ENCODE peak calls at places on chromosomes 4 and X, in eight cellular contexts. Q, A, X, S, L, J, N and B are unnamed samples.

GRCh38 chr4:7781993-7782392 is 157.7 kb downstream of the AFAP1 start:
- DNase-seq in J (no peak), L (no peak), N (no peak), S (no peak), Q (no peak), X (peak), A (no peak), B (no peak)

GRCh38 chrX:11792461-11793421 is 34.7 kb downstream of the MSL3 start:
- DNase-seq in Q (no peak), X (peak), N (no peak), J (peak), S (peak), L (no peak), A (peak), B (peak)

GRCh38 chr4:92646826-92647225 is 343.1 kb downstream of the GRID2 start:
- DNase-seq in A (no peak), J (no peak), L (no peak), N (no peak), Q (no peak), S (no peak), X (no peak), B (no peak)

GRCh38 chr4:186297013-186297645 is 31.1 kb downstream of the F11 start:
- DNase-seq in N (no peak), J (peak), A (peak), S (no peak), X (no peak), Q (peak), L (no peak), B (no peak)

GRCh38 chrX:70434914-70435586 is 9.6 kb upstream of the DLG3 start:
- DNase-seq in L (no peak), A (no peak), N (no peak), J (no peak), X (no peak), Q (no peak), S (no peak), B (no peak)

GRCh38 chr4:112284662-112285411 is 867 bp downstream of the TIFA start:
- DNase-seq in S (peak), N (no peak), J (no peak), A (peak), Q (no peak), L (peak), X (peak), B (no peak)

GRCh38 chr4:175790067-175790466 is 22.0 kb downstream of the GPM6A start:
- DNase-seq in S (no peak), J (no peak), A (no peak), Q (no peak), L (no peak), X (no peak), N (no peak), B (no peak)

GRCh38 chrX:72028701-72029470 is 102.8 kb downstream of the RTL5 start:
- DNase-seq in X (no peak), N (no peak), Q (no peak), S (no peak), A (no peak), L (no peak), J (no peak), B (no peak)

GRCh38 chr4:133868856-133869255 is 332.7 kb downstream of the PABPC4L start:
- DNase-seq in N (no peak), L (no peak), S (no peak), X (no peak), J (no peak), Q (no peak), A (no peak), B (no peak)

GRCh38 chrX:101986571-101986970 is 54.7 kb upstream of the ZMAT1 start:
- DNase-seq in L (no peak), Q (no peak), X (no peak), S (no peak), J (no peak), A (no peak), N (no peak), B (no peak)

GRCh38 chr4:146960634-146961033 is 15.0 kb upstream of the TTC29 start:
- DNase-seq in N (no peak), L (no peak), J (no peak), S (no peak), X (no peak), A (no peak), Q (no peak), B (no peak)

GRCh38 chrX:30241724-30242415 is at the start of gene MAGEB4:
- DNase-seq in L (no peak), J (no peak), X (no peak), Q (no peak), N (no peak), A (no peak), S (no peak), B (no peak)

GRCh38 chr4:76641351-76641750 is 206.3 kb downstream of the SHROOM3 start:
- DNase-seq in N (no peak), J (no peak), A (no peak), Q (no peak), X (no peak), S (no peak), L (no peak), B (no peak)

GRCh38 chrX:118231464-118231863 is 114.4 kb upstream of the WDR44 start:
- DNase-seq in A (no peak), S (no peak), Q (no peak), N (no peak), X (no peak), L (no peak), J (no peak), B (no peak)

GRCh38 chr4:40672528-40673522 is 43.2 kb upstream of the RBM47 start:
- DNase-seq in J (peak), S (no peak), L (peak), N (no peak), Q (peak), X (peak), A (no peak), B (no peak)

GRCh38 chrX:39633293-39633692 is 464.5 kb downstream of the BCOR start:
- DNase-seq in A (no peak), S (no peak), N (no peak), J (no peak), Q (no peak), L (no peak), X (no peak), B (no peak)

GRCh38 chr4:8201341-8201781 is 2.3 kb downstream of the SH3TC1 start:
- DNase-seq in N (no peak), J (no peak), L (peak), Q (no peak), S (no peak), A (peak), X (no peak), B (no peak)

GRCh38 chrX:19599253-19599652 is 83.9 kb upstream of the MAP3K15 start:
- DNase-seq in S (no peak), L (no peak), A (no peak), N (no peak), J (no peak), X (no peak), Q (no peak), B (no peak)

GRCh38 chr4:80495847-80496246 is 160.3 kb downstream of the CFAP299 start:
- DNase-seq in X (no peak), L (no peak), Q (no peak), J (no peak), A (no peak), S (no peak), N (no peak), B (no peak)

GRCh38 chr4:80498725-80499124 is 163.2 kb downstream of the CFAP299 start:
- DNase-seq in Q (no peak), A (no peak), S (no peak), N (no peak), L (no peak), X (no peak), J (no peak), B (no peak)

DNA sequence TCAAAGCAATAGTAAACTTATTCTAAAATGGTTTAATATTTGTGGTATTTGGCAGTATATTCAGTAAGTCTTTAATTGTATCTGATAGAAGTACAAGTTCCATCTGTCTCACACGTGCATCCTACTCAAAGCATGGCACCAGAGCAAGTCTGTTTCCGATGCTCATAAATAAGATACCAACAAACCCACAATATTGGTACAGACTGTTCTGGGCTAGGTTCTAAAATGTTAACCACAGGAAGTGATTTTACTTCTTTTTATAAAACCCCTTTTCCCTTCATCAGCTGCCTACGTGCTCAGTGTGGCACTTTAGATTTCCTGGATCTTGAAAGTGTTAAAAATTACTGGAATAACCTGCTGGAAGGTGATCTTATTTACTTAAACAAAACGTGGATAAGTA is 165.1 kb downstream of the CFAP299 start:
- DNase-seq in J (no peak), X (no peak), L (no peak), S (no peak), N (no peak), A (peak), Q (no peak), B (no peak)
- H3K4me3 ChIP-seq in J (no peak), X (no peak), L (no peak), S (no peak), N (no peak), A (no peak), Q (no peak), B (no peak)

DNA sequence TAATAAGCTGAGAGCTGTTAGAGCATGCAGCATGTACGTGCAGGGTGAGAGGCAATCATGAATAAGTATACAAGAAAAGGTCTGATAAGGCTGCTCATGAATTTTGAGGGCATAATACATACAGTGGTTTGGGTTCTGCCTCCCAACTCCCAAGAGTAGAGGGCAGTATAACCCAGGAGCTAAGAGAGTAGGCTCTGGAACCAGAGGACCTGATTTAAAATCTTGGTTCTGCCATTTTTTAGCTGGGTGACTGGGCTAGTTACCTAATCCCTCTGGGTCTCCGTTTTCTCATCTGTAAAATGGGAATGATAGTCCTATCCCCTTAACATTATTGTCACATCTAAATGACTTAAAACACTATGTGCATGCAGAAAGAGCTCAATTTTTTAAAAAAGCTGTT is 85.3 kb downstream of the LNX1 start:
- DNase-seq in N (no peak), J (no peak), X (no peak), S (no peak), L (no peak), Q (no peak), A (no peak), B (no peak)
- TF ChIP-seq CTCF in N (no peak), J (no peak), X (no peak), S (no peak), L (no peak), Q (peak), A (peak), B (no peak)

GRCh38 chr4:88043586-88044340 is 36.3 kb downstream of the PKD2 start:
- DNase-seq in N (no peak), L (no peak), S (no peak), Q (no peak), A (no peak), J (no peak), X (no peak), B (no peak)
- H3K27ac ChIP-seq in N (no peak), L (no peak), S (no peak), Q (no peak), A (no peak), J (no peak), X (no peak), B (no peak)

GRCh38 chr4:24137963-24138601 is 248.2 kb upstream of the PPARGC1A start:
- DNase-seq in J (no peak), L (peak), A (no peak), N (no peak), Q (no peak), X (no peak), S (peak), B (no peak)
- H3K4me3 ChIP-seq in J (no peak), L (no peak), A (no peak), N (no peak), Q (no peak), X (no peak), S (no peak), B (no peak)

GRCh38 chr4:66972087-66972486 is 573.2 kb downstream of the CENPC start:
- DNase-seq in Q (no peak), A (no peak), L (no peak), S (no peak), N (no peak), X (no peak), J (no peak), B (no peak)
- TF ChIP-seq CTCF in Q (no peak), A (no peak), L (no peak), S (no peak), N (no peak), X (no peak), J (no peak), B (peak)

GRCh38 chr4:168483786-168484185 is 3.5 kb upstream of the DDX60L start:
- DNase-seq in N (no peak), J (no peak), A (no peak), X (no peak), Q (no peak), L (no peak), S (no peak), B (no peak)
- H3K27ac ChIP-seq in N (no peak), J (no peak), A (no peak), X (no peak), Q (peak), L (no peak), S (no peak), B (no peak)